ENCODE peak calls at places on chromosomes 1 and 21, in ten cellular contexts. One of them, this sample, is unnamed.

GRCh38 chr1:181101581-181102226 is 13.2 kb downstream of the IER5 start:
- DNase-seq in uterus: no peak
- DNase-seq in body of pancreas: no peak
- DNase-seq in astrocyte of the spinal cord: peak
- DNase-seq in fibroblast of villous mesenchyme: peak
- DNase-seq in heart right ventricle: no peak
- DNase-seq in fibroblast of the aortic adventitia: peak
- DNase-seq in HCT116: no peak
- DNase-seq in adrenal gland: no peak
- DNase-seq in prostate gland: no peak
- DNase-seq in this sample: no peak

GRCh38 chr1:41958015-41958673 is 39.4 kb upstream of the HIVEP3 start:
- DNase-seq in uterus: no peak
- DNase-seq in heart right ventricle: no peak
- DNase-seq in adrenal gland: no peak
- DNase-seq in prostate gland: no peak
- DNase-seq in HCT116: no peak
- DNase-seq in fibroblast of villous mesenchyme: no peak
- DNase-seq in astrocyte of the spinal cord: no peak
- DNase-seq in body of pancreas: no peak
- DNase-seq in fibroblast of the aortic adventitia: no peak
- DNase-seq in this sample: no peak

GRCh38 chr1:203306970-203307541 is 1.7 kb downstream of the BTG2 start:
- DNase-seq in uterus: no peak
- DNase-seq in fibroblast of villous mesenchyme: no peak
- DNase-seq in fibroblast of the aortic adventitia: peak
- DNase-seq in HCT116: no peak
- DNase-seq in astrocyte of the spinal cord: peak
- DNase-seq in prostate gland: no peak
- DNase-seq in adrenal gland: no peak
- DNase-seq in heart right ventricle: no peak
- DNase-seq in body of pancreas: peak
- DNase-seq in this sample: no peak

GRCh38 chr1:218357893-218358232 is 12.7 kb downstream of the TGFB2 start:
- DNase-seq in uterus: no peak
- DNase-seq in prostate gland: no peak
- DNase-seq in fibroblast of the aortic adventitia: peak
- DNase-seq in body of pancreas: no peak
- DNase-seq in HCT116: no peak
- DNase-seq in astrocyte of the spinal cord: no peak
- DNase-seq in fibroblast of villous mesenchyme: no peak
- DNase-seq in adrenal gland: no peak
- DNase-seq in heart right ventricle: no peak
- DNase-seq in this sample: no peak

GRCh38 chr1:66253330-66253921 is 280.5 kb upstream of the SGIP1 start:
- DNase-seq in heart right ventricle: peak
- DNase-seq in adrenal gland: no peak
- DNase-seq in HCT116: peak
- DNase-seq in fibroblast of villous mesenchyme: peak
- DNase-seq in astrocyte of the spinal cord: peak
- DNase-seq in body of pancreas: peak
- DNase-seq in fibroblast of the aortic adventitia: peak
- DNase-seq in prostate gland: peak
- DNase-seq in uterus: no peak
- DNase-seq in this sample: peak

GRCh38 chr1:2554621-2555387 is 1.4 kb upstream of the TNFRSF14 start:
- DNase-seq in adrenal gland: no peak
- DNase-seq in fibroblast of the aortic adventitia: no peak
- DNase-seq in heart right ventricle: peak
- DNase-seq in astrocyte of the spinal cord: no peak
- DNase-seq in body of pancreas: no peak
- DNase-seq in prostate gland: no peak
- DNase-seq in uterus: no peak
- DNase-seq in HCT116: no peak
- DNase-seq in fibroblast of villous mesenchyme: no peak
- DNase-seq in this sample: no peak

GRCh38 chr1:100502052-100502792 is 35.7 kb upstream of the GPR88 start:
- DNase-seq in fibroblast of the aortic adventitia: no peak
- DNase-seq in HCT116: no peak
- DNase-seq in adrenal gland: no peak
- DNase-seq in body of pancreas: no peak
- DNase-seq in heart right ventricle: no peak
- DNase-seq in astrocyte of the spinal cord: no peak
- DNase-seq in fibroblast of villous mesenchyme: peak
- DNase-seq in prostate gland: no peak
- DNase-seq in uterus: no peak
- DNase-seq in this sample: peak

GRCh38 chr1:112143871-112144441 is 154.5 kb upstream of the KCND3 start:
- DNase-seq in fibroblast of the aortic adventitia: no peak
- DNase-seq in HCT116: no peak
- DNase-seq in body of pancreas: no peak
- DNase-seq in astrocyte of the spinal cord: no peak
- DNase-seq in fibroblast of villous mesenchyme: no peak
- DNase-seq in adrenal gland: no peak
- DNase-seq in heart right ventricle: no peak
- DNase-seq in prostate gland: no peak
- DNase-seq in uterus: no peak
- DNase-seq in this sample: no peak

GRCh38 chr1:231139125-231139649 is 22.7 kb upstream of the TRIM67 start:
- DNase-seq in heart right ventricle: no peak
- DNase-seq in astrocyte of the spinal cord: peak
- DNase-seq in uterus: no peak
- DNase-seq in body of pancreas: peak
- DNase-seq in HCT116: peak
- DNase-seq in prostate gland: no peak
- DNase-seq in adrenal gland: no peak
- DNase-seq in fibroblast of the aortic adventitia: peak
- DNase-seq in fibroblast of villous mesenchyme: peak
- DNase-seq in this sample: no peak

GRCh38 chr1:197909346-197909745 is 6.9 kb downstream of the C1orf53 start:
- DNase-seq in HCT116: no peak
- DNase-seq in fibroblast of the aortic adventitia: no peak
- DNase-seq in uterus: no peak
- DNase-seq in fibroblast of villous mesenchyme: no peak
- DNase-seq in body of pancreas: no peak
- DNase-seq in astrocyte of the spinal cord: no peak
- DNase-seq in heart right ventricle: no peak
- DNase-seq in prostate gland: no peak
- DNase-seq in adrenal gland: no peak
- DNase-seq in this sample: no peak
- H3K4me3 ChIP-seq in HCT116: no peak
- H3K4me3 ChIP-seq in fibroblast of the aortic adventitia: no peak
- H3K4me3 ChIP-seq in uterus: no peak
- H3K4me3 ChIP-seq in fibroblast of villous mesenchyme: no peak
- H3K4me3 ChIP-seq in body of pancreas: no peak
- H3K4me3 ChIP-seq in astrocyte of the spinal cord: no peak
- H3K4me3 ChIP-seq in heart right ventricle: no peak
- H3K4me3 ChIP-seq in prostate gland: no peak
- H3K4me3 ChIP-seq in adrenal gland: no peak
- H3K4me3 ChIP-seq in this sample: no peak

GRCh38 chr1:226310637-226311195 is 1.8 kb upstream of the LIN9 start:
- DNase-seq in heart right ventricle: no peak
- DNase-seq in body of pancreas: no peak
- DNase-seq in adrenal gland: no peak
- DNase-seq in uterus: no peak
- DNase-seq in astrocyte of the spinal cord: no peak
- DNase-seq in HCT116: no peak
- DNase-seq in fibroblast of the aortic adventitia: no peak
- DNase-seq in fibroblast of villous mesenchyme: no peak
- DNase-seq in prostate gland: no peak
- DNase-seq in this sample: no peak

GRCh38 chr1:226308723-226309397 is at the start of gene LIN9:
- DNase-seq in astrocyte of the spinal cord: peak
- DNase-seq in heart right ventricle: peak
- DNase-seq in fibroblast of the aortic adventitia: peak
- DNase-seq in HCT116: peak
- DNase-seq in uterus: peak
- DNase-seq in prostate gland: peak
- DNase-seq in fibroblast of villous mesenchyme: peak
- DNase-seq in adrenal gland: peak
- DNase-seq in body of pancreas: peak
- DNase-seq in this sample: peak

GRCh38 chr1:226308166-226308722 is 720 bp downstream of the LIN9 start:
- DNase-seq in fibroblast of the aortic adventitia: no peak
- DNase-seq in prostate gland: peak
- DNase-seq in astrocyte of the spinal cord: peak
- DNase-seq in adrenal gland: peak
- DNase-seq in HCT116: no peak
- DNase-seq in uterus: peak
- DNase-seq in fibroblast of villous mesenchyme: no peak
- DNase-seq in body of pancreas: peak
- DNase-seq in heart right ventricle: peak
- DNase-seq in this sample: no peak

GRCh38 chr1:226310123-226310540 is 1.2 kb upstream of the LIN9 start:
- DNase-seq in adrenal gland: no peak
- DNase-seq in prostate gland: no peak
- DNase-seq in uterus: no peak
- DNase-seq in body of pancreas: no peak
- DNase-seq in HCT116: no peak
- DNase-seq in heart right ventricle: no peak
- DNase-seq in fibroblast of villous mesenchyme: no peak
- DNase-seq in fibroblast of the aortic adventitia: no peak
- DNase-seq in astrocyte of the spinal cord: no peak
- DNase-seq in this sample: no peak

GRCh38 chr1:226309398-226310122 is 596 bp upstream of the LIN9 start:
- DNase-seq in uterus: no peak
- DNase-seq in body of pancreas: peak
- DNase-seq in fibroblast of villous mesenchyme: peak
- DNase-seq in fibroblast of the aortic adventitia: peak
- DNase-seq in prostate gland: no peak
- DNase-seq in heart right ventricle: peak
- DNase-seq in HCT116: no peak
- DNase-seq in adrenal gland: peak
- DNase-seq in astrocyte of the spinal cord: no peak
- DNase-seq in this sample: no peak
- TF ChIP-seq CTCF in uterus: peak
- TF ChIP-seq CTCF in body of pancreas: peak
- TF ChIP-seq CTCF in fibroblast of villous mesenchyme: no peak
- TF ChIP-seq CTCF in fibroblast of the aortic adventitia: peak
- TF ChIP-seq CTCF in prostate gland: peak
- TF ChIP-seq CTCF in heart right ventricle: no peak
- TF ChIP-seq CTCF in HCT116: no peak
- TF ChIP-seq CTCF in adrenal gland: peak
- TF ChIP-seq CTCF in astrocyte of the spinal cord: peak
- TF ChIP-seq CTCF in this sample: no peak

GRCh38 chr1:234613128-234613875 is 3.3 kb upstream of the IRF2BP2 start:
- DNase-seq in prostate gland: no peak
- DNase-seq in heart right ventricle: no peak
- DNase-seq in HCT116: no peak
- DNase-seq in uterus: no peak
- DNase-seq in fibroblast of the aortic adventitia: peak
- DNase-seq in fibroblast of villous mesenchyme: peak
- DNase-seq in body of pancreas: peak
- DNase-seq in adrenal gland: no peak
- DNase-seq in astrocyte of the spinal cord: peak
- DNase-seq in this sample: no peak
- H3K4me3 ChIP-seq in prostate gland: peak
- H3K4me3 ChIP-seq in heart right ventricle: peak
- H3K4me3 ChIP-seq in HCT116: no peak
- H3K4me3 ChIP-seq in uterus: peak
- H3K4me3 ChIP-seq in fibroblast of the aortic adventitia: peak
- H3K4me3 ChIP-seq in fibroblast of villous mesenchyme: peak
- H3K4me3 ChIP-seq in body of pancreas: no peak
- H3K4me3 ChIP-seq in adrenal gland: no peak
- H3K4me3 ChIP-seq in astrocyte of the spinal cord: peak
- H3K4me3 ChIP-seq in this sample: peak

DNA sequence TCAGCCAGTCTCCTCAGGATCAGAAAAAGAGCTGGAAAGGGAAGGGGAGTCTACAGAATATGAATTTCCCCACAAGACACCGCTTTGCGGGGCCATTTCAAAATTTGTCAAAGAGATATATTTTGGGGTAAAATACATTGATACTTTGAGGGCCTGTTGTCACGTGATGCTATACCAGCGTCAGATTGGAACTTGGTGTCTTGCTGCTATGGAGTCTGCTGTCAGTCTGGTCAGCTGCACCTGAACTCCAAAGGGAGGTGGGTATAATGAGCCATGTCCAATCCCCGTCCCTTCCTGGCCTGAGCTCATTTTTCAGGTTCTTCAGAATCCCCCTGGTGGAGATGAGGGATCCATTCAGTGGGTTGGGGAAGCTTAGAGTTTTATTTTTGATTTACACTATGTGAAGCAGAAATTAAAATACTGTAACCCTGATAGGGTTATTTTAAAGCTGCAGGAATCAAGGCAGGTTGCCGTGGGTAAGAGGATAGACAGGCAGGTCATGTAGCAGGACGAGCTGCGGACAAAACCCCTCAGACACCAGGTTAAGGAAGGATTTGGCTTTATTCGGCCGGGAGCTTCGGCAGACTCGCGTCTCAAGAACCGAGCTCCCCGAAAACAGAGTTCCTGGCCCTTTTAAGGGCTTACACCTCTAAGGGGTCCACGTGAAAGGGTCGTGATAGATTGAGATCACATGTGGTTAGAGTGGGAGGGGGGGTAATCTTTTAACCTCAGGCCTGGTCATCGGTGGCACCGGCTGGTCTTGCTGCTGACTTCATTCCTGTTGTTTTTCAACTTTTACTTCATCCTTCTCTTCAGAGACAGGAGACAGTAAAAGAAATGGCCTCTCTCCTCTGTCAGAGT is 2.2 kb upstream of the POFUT2 start:
- DNase-seq in HCT116: peak
- DNase-seq in body of pancreas: no peak
- DNase-seq in uterus: no peak
- DNase-seq in astrocyte of the spinal cord: no peak
- DNase-seq in fibroblast of the aortic adventitia: no peak
- DNase-seq in heart right ventricle: peak
- DNase-seq in adrenal gland: peak
- DNase-seq in prostate gland: no peak
- DNase-seq in fibroblast of villous mesenchyme: no peak
- DNase-seq in this sample: no peak
- TF ChIP-seq CTCF in HCT116: no peak
- TF ChIP-seq CTCF in body of pancreas: no peak
- TF ChIP-seq CTCF in uterus: no peak
- TF ChIP-seq CTCF in astrocyte of the spinal cord: peak
- TF ChIP-seq CTCF in fibroblast of the aortic adventitia: peak
- TF ChIP-seq CTCF in heart right ventricle: no peak
- TF ChIP-seq CTCF in adrenal gland: no peak
- TF ChIP-seq CTCF in prostate gland: no peak
- TF ChIP-seq CTCF in fibroblast of villous mesenchyme: peak
- TF ChIP-seq CTCF in this sample: no peak

GRCh38 chr1:117467336-117467735 is 100.1 kb downstream of the MAN1A2 start:
- DNase-seq in adrenal gland: no peak
- DNase-seq in prostate gland: no peak
- DNase-seq in HCT116: no peak
- DNase-seq in fibroblast of villous mesenchyme: no peak
- DNase-seq in fibroblast of the aortic adventitia: peak
- DNase-seq in heart right ventricle: no peak
- DNase-seq in body of pancreas: no peak
- DNase-seq in uterus: no peak
- DNase-seq in astrocyte of the spinal cord: peak
- DNase-seq in this sample: no peak
- H3K4me3 ChIP-seq in adrenal gland: no peak
- H3K4me3 ChIP-seq in prostate gland: no peak
- H3K4me3 ChIP-seq in HCT116: no peak
- H3K4me3 ChIP-seq in fibroblast of villous mesenchyme: no peak
- H3K4me3 ChIP-seq in fibroblast of the aortic adventitia: no peak
- H3K4me3 ChIP-seq in heart right ventricle: no peak
- H3K4me3 ChIP-seq in body of pancreas: no peak
- H3K4me3 ChIP-seq in uterus: no peak
- H3K4me3 ChIP-seq in astrocyte of the spinal cord: no peak
- H3K4me3 ChIP-seq in this sample: no peak

GRCh38 chr1:25037174-25038074 is 107.3 kb upstream of the RUNX3 start:
- DNase-seq in astrocyte of the spinal cord: peak
- DNase-seq in adrenal gland: peak
- DNase-seq in fibroblast of villous mesenchyme: peak
- DNase-seq in fibroblast of the aortic adventitia: peak
- DNase-seq in body of pancreas: peak
- DNase-seq in heart right ventricle: no peak
- DNase-seq in HCT116: peak
- DNase-seq in prostate gland: no peak
- DNase-seq in uterus: no peak
- DNase-seq in this sample: no peak
- TF ChIP-seq CTCF in astrocyte of the spinal cord: peak
- TF ChIP-seq CTCF in adrenal gland: peak
- TF ChIP-seq CTCF in fibroblast of villous mesenchyme: peak
- TF ChIP-seq CTCF in fibroblast of the aortic adventitia: peak
- TF ChIP-seq CTCF in body of pancreas: peak
- TF ChIP-seq CTCF in heart right ventricle: peak
- TF ChIP-seq CTCF in HCT116: peak
- TF ChIP-seq CTCF in prostate gland: peak
- TF ChIP-seq CTCF in uterus: no peak
- TF ChIP-seq CTCF in this sample: peak